ENCODE peak calls at places on chromosomes 2 and 18, in ten cellular contexts. O is right atrium auricular region, M is cardiac muscle cell, D is endothelial cell, X is foreskin fibroblast, R is prostate gland, A is tibial nerve, Z is ovary, J is left ventricle myocardium inferior, T is psoas muscle. Y is an unnamed sample.

GRCh38 chr2:19330436-19330835 is 28.0 kb downstream of the OSR1 start:
- DNase-seq in O (no peak), M (no peak), D (no peak), X (no peak), R (no peak), A (no peak), Z (no peak), J (no peak), T (no peak), Y (no peak)

GRCh38 chr2:170523506-170523905 is 191.6 kb upstream of the SP5 start:
- DNase-seq in O (no peak), M (no peak), D (no peak), X (no peak), R (no peak), A (no peak), Z (no peak), J (no peak), T (no peak), Y (no peak)

GRCh38 chr18:59957957-59958356 is 58.2 kb downstream of the PMAIP1 start:
- DNase-seq in O (no peak), M (peak; percentile 96), D (no peak), X (peak; percentile 78), R (peak; percentile 20), A (peak; percentile 8), Z (no peak), J (peak; percentile 41), T (no peak), Y (peak; percentile 37)

GRCh38 chr2:227221120-227221519 is 56.7 kb downstream of the COL4A3 start:
- DNase-seq in O (no peak), M (no peak), D (no peak), X (no peak), R (no peak), A (no peak), Z (no peak), J (no peak), T (no peak), Y (no peak)

GRCh38 chr2:27622921-27623384 is 5.9 kb downstream of the CCDC121 start:
- DNase-seq in O (no peak), M (no peak), D (no peak), X (peak; percentile 69), R (no peak), A (no peak), Z (no peak), J (no peak), T (no peak), Y (no peak)

GRCh38 chr2:69082430-69082997 is 69.5 kb downstream of the ANTXR1 start:
- DNase-seq in O (no peak), M (no peak), D (no peak), X (peak; percentile 78), R (peak; percentile 47), A (peak; percentile 36), Z (peak; percentile 83), J (peak; percentile 26), T (no peak), Y (no peak)

GRCh38 chr2:223896751-223897320 is 48.3 kb downstream of the WDFY1 start:
- DNase-seq in O (no peak), M (no peak), D (no peak), X (no peak), R (no peak), A (no peak), Z (no peak), J (no peak), T (no peak), Y (no peak)

GRCh38 chr2:43708891-43709290 is 32.7 kb upstream of the C1GALT1C1L start:
- DNase-seq in O (no peak), M (no peak), D (no peak), X (no peak), R (no peak), A (no peak), Z (no peak), J (no peak), T (no peak), Y (no peak)

GRCh38 chr2:30899655-30900054 is 92.4 kb upstream of the CAPN13 start:
- DNase-seq in O (no peak), M (no peak), D (no peak), X (peak; percentile 1), R (no peak), A (no peak), Z (no peak), J (no peak), T (no peak), Y (peak; percentile 42)

GRCh38 chr2:169362346-169363026 is at the start of gene LRP2:
- DNase-seq in O (no peak), M (peak; percentile 32), D (peak; percentile 42), X (no peak), R (no peak), A (no peak), Z (peak; percentile 32), J (no peak), T (no peak), Y (peak; percentile 64)

GRCh38 chr2:26840937-26841610 is 6.9 kb upstream of the DPYSL5 start:
- DNase-seq in O (peak; percentile 26), M (no peak), D (no peak), X (no peak), R (no peak), A (no peak), Z (no peak), J (no peak), T (no peak), Y (no peak)

GRCh38 chr2:122191331-122191730 is 435.9 kb downstream of the TSN start:
- DNase-seq in O (no peak), M (peak; percentile 77), D (peak; percentile 55), X (no peak), R (no peak), A (no peak), Z (no peak), J (no peak), T (no peak), Y (peak; percentile 67)

GRCh38 chr18:34352385-34353163 is 127.9 kb upstream of the NOL4 start:
- DNase-seq in O (no peak), M (peak; percentile 18), D (no peak), X (no peak), R (no peak), A (no peak), Z (no peak), J (no peak), T (no peak), Y (no peak)

GRCh38 chr2:96580771-96581170 is 44.2 kb downstream of the ARID5A start:
- DNase-seq in O (no peak), M (peak; percentile 13), D (no peak), X (no peak), R (no peak), A (no peak), Z (no peak), J (no peak), T (no peak), Y (no peak)

GRCh38 chr2:138994502-138994901 is 214.3 kb upstream of the NXPH2 start:
- DNase-seq in O (no peak), M (no peak), D (no peak), X (no peak), R (no peak), A (no peak), Z (no peak), J (no peak), T (no peak), Y (no peak)

DNA sequence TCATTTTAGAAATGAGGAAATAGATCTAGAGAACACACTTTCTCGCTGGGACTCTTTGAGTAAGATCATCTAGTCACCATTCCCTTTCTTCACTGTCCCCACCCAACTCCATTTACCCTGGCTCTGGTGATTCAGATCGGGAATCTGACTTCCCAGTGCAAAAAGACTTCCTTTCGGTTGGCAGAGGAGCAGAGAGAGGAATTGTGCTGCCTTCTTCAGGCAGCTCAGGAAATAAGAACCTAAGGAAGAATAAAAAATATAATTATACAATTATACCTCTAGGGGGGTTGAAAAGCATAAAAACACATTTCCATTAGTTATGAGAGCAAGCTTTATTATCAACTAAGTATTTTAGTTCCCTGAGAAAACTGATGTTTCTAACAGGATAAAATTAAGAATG is 9.3 kb upstream of the MPP4 start:
- DNase-seq in O (no peak), M (no peak), D (no peak), X (peak; percentile 58), R (no peak), A (no peak), Z (no peak), J (no peak), T (no peak), Y (no peak)
- TF ChIP-seq CTCF in O (no peak), M (peak; percentile 35), D (no peak), X (peak; percentile 37), R (no peak), A (no peak), Z (no peak), J (peak; percentile 11), T (no peak), Y (no peak)

GRCh38 chr18:3970929-3971328 is 484.2 kb downstream of the DLGAP1 start:
- DNase-seq in O (no peak), M (peak; percentile 55), D (no peak), X (no peak), R (no peak), A (no peak), Z (no peak), J (no peak), T (no peak), Y (no peak)
- TF ChIP-seq CTCF in O (no peak), M (no peak), D (no peak), X (peak; percentile 13), R (no peak), A (no peak), Z (no peak), J (peak; percentile 55), T (no peak), Y (no peak)

DNA sequence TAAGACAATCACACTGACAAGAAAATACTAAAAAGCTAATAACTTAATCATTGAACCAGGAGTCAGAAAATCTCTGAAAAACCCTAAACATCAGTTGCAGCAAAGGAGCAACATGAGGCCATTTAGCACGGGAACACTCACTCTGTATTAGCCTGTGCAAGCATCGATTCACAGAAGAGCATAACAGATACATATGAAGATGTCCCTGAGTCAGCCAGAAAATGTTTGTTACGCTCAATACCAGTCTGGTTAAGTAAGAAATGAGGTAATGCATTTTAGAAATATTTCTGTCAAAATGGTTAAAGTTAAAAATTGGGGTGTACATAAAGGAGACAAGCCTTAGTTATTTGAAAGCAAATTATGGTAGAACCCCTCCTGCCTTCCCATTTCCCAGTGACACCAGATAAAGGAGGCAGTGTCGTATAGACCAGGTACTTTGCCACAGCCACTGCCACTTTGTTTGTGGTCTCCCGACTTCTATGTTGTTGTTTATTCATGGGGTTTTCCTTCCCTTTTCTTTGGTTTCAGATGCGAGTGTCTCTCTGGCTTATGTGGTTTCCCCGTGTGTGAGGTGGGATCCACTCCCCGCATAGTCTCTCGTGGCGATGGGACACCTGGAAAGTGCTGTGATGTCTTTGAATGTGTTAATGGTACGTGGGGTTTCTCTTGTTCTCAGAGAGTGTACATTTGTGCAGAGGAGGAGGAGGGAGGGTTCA is 108.6 kb downstream of the CRIM1 start:
- DNase-seq in O (no peak), M (no peak), D (no peak), X (no peak), R (no peak), A (no peak), Z (no peak), J (no peak), T (no peak), Y (no peak)
- TF ChIP-seq CTCF in O (no peak), M (no peak), D (no peak), X (no peak), R (no peak), A (no peak), Z (no peak), J (no peak), T (no peak), Y (no peak)

DNA sequence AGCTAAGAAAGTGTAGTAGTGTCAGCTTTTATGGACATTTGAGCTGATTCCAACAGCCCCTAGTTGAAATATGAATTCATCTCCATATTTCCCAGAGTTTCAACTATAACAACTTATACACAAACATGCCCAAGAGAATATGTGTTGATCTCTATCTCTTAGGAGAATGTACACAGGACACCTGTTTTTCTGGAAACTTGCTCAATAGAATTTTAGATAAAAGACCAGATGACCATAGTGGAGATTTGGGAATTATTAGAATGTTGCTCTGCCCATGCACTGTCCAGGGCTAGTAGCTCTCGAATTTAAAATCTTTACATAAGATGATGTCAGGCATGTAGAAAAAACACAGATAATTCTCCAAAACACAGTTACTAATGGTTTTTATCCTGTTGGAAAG is 162.3 kb upstream of the VRK2 start:
- DNase-seq in O (no peak), M (no peak), D (no peak), X (no peak), R (no peak), A (no peak), Z (no peak), J (no peak), T (no peak), Y (no peak)
- TF ChIP-seq CTCF in O (no peak), M (no peak), D (no peak), X (no peak), R (no peak), A (no peak), Z (no peak), J (no peak), T (no peak), Y (no peak)

Y was measured in glutamatergic neuron.